ENCODE peak calls at places on chromosomes 11 and 22, in five cellular contexts. W is HCT116, C is HFFc6, M is endothelial cell, Y is left ventricle myocardium inferior. V is an unnamed sample.

GRCh38 chr11:76614471-76615183 is 55.9 kb downstream of the LRRC32 start:
- DNase-seq in W (no peak), C (no peak), Y (peak; percentile 56), M (no peak), V (no peak)

GRCh38 chr22:47116426-47117341 is 354.2 kb downstream of the TBC1D22A start:
- DNase-seq in W (no peak), M (no peak), Y (no peak), C (no peak), V (no peak)

GRCh38 chr11:134004406-134005197 is 47.8 kb upstream of the IGSF9B start:
- DNase-seq in W (no peak), Y (no peak), M (no peak), C (no peak), V (no peak)

GRCh38 chr11:61058583-61059259 is 43.6 kb upstream of the CD5 start:
- DNase-seq in W (no peak), M (no peak), Y (no peak), C (no peak), V (no peak)

GRCh38 chr11:504053-504993 is 2.7 kb downstream of the RNH1 start:
- DNase-seq in W (no peak), M (no peak), C (no peak), Y (peak; percentile 53), V (no peak)

GRCh38 chr11:26522912-26523610 is 49.0 kb downstream of the MUC15 start:
- DNase-seq in M (no peak), C (peak; percentile 17), W (no peak), Y (no peak), V (no peak)

GRCh38 chr11:35622070-35622469 is 3.8 kb downstream of the FJX1 start:
- DNase-seq in M (no peak), C (peak; percentile 56), Y (no peak), W (no peak), V (no peak)

GRCh38 chr11:113278481-113278880 is 35.9 kb upstream of the TTC12 start:
- DNase-seq in W (no peak), C (no peak), Y (no peak), M (no peak), V (no peak)

GRCh38 chr22:19039448-19039780 is 82.8 kb downstream of the DGCR2 start:
- DNase-seq in W (no peak), Y (no peak), M (no peak), C (no peak), V (no peak)

GRCh38 chr11:111982019-111982464 is 43.2 kb upstream of the DLAT start:
- DNase-seq in M (peak; percentile 69), W (peak; percentile 31), Y (no peak), C (peak; percentile 33), V (no peak)
- TF ChIP-seq CTCF in M (peak; percentile 77), W (peak; percentile 66), Y (peak; percentile 70), C (peak; percentile 82), V (peak; percentile 78)

DNA sequence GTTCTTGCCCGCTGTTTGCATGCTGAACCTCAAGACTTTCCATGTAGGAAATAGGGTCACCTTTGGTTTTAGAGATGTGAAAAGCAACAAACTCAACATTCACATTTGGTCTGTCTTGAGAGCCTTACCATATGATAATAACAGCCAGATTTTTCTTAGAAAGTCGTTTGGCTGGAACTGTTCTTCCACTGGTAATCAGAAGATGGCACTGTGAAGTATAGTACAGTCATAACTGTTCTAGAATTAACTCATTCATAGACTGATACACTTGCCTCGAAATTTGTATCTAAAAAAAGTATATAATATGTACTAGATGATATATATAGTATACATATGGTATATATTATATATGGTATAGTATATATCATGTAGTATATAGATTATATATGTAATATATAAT is 12.3 kb downstream of the LUZP2 start:
- DNase-seq in C (no peak), Y (no peak), M (no peak), W (no peak), V (no peak)
- TF ChIP-seq CTCF in C (peak; percentile 19), Y (no peak), M (no peak), W (no peak), V (no peak)

GRCh38 chr22:30635273-30636225 is at the start of gene SLC35E4:
- DNase-seq in C (peak; percentile 82), Y (peak; percentile 95), W (peak; percentile 60), M (peak; percentile 94), V (peak; percentile 95)
- TF ChIP-seq CTCF in C (peak; percentile 59), Y (peak; percentile 24), W (peak; percentile 21), M (no peak), V (no peak)

GRCh38 chr22:24950272-24950902 is 2.1 kb upstream of the KIAA1671 start:
- DNase-seq in W (no peak), Y (no peak), C (no peak), M (no peak), V (no peak)
- TF ChIP-seq CTCF in W (no peak), Y (no peak), C (no peak), M (no peak), V (no peak)

GRCh38 chr11:67238894-67239794 is 27.1 kb upstream of the GRK2 start:
- DNase-seq in W (no peak), Y (no peak), C (no peak), M (no peak), V (no peak)

GRCh38 chr11:67240575-67241389 is 25.5 kb upstream of the GRK2 start:
- DNase-seq in W (no peak), C (peak; percentile 87), Y (peak; percentile 53), M (peak; percentile 62), V (no peak)

GRCh38 chr11:67237574-67237973 is 28.7 kb upstream of the GRK2 start:
- DNase-seq in M (no peak), Y (no peak), C (no peak), W (no peak), V (no peak)

GRCh38 chr11:67242548-67242947 is 23.7 kb upstream of the GRK2 start:
- DNase-seq in Y (no peak), M (no peak), W (no peak), C (no peak), V (no peak)

GRCh38 chr11:67239795-67240574 is 26.3 kb upstream of the GRK2 start:
- DNase-seq in M (peak; percentile 93), C (peak; percentile 99), Y (peak; percentile 96), W (peak; percentile 93), V (peak; percentile 87)
- TF ChIP-seq CTCF in M (no peak), C (peak; percentile 47), Y (peak; percentile 35), W (no peak), V (no peak)

GRCh38 chr22:24109649-24110048 is 71.6 kb upstream of the SUSD2 start:
- DNase-seq in M (no peak), C (no peak), W (no peak), Y (no peak), V (no peak)

GRCh38 chr22:24105661-24106060 is 75.6 kb upstream of the SUSD2 start:
- DNase-seq in M (no peak), C (no peak), W (no peak), Y (no peak), V (no peak)

GRCh38 chr22:24106385-24107381 is 74.6 kb upstream of the SUSD2 start:
- DNase-seq in W (no peak), C (no peak), Y (peak; percentile 25), M (no peak), V (no peak)

GRCh38 chr22:24107668-24108067 is 73.6 kb upstream of the SUSD2 start:
- DNase-seq in C (peak; percentile 20), M (no peak), W (no peak), Y (peak; percentile 89), V (no peak)

DNA sequence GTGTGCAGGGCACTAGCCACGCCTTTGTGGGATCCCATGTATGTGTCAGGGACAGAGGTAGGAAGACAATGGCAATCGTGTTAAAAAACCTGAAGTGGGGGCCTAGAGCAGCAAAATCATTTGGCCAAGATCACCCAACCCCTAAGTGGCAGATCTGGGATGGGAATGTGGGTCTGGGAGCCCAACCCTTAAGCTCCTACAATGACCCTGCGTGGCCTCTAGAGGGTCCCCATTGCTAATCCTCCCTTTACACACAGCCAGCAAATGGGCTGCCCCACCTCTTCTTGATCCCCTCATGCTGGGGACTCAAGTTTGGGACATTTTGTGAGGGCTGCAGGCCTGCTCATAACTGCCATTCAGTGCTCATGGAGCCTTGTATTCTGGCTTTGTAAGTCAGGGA is 73.2 kb upstream of the SUSD2 start:
- DNase-seq in W (no peak), Y (no peak), M (no peak), C (no peak), V (no peak)
- TF ChIP-seq CTCF in W (no peak), Y (no peak), M (no peak), C (no peak), V (no peak)

GRCh38 chr11:84963240-84963639 is 663.9 kb downstream of the DLG2 start:
- DNase-seq in M (no peak), C (no peak), Y (no peak), W (no peak), V (no peak)
- TF ChIP-seq CTCF in M (no peak), C (no peak), Y (no peak), W (no peak), V (no peak)

V was measured in neural crest cell.